ENCODE peak calls at places on chromosome 16, in nine cellular contexts. R is KBM-7; C is fibroblast of lung; G is kidney tubule cell; P is stimulated activated CD4-positive, alpha-beta T cell treated with anti-CD3 and anti-CD28 coated beads, Interleukin-4, amount 100 ng/mL, for 1 hour; K is foreskin keratinocyte; N is dorsolateral prefrontal cortex; D is WTC11; T is AG04450. W is an unnamed sample.

GRCh38 chr16:88407807-88408206 is 25.0 kb downstream of the ZNF469 start:
- DNase-seq in R (peak), C (no peak), G (no peak), P (no peak), K (no peak), N (no peak), D (no peak), T (no peak), W (peak)

GRCh38 chr16:2513405-2514332 is at the start of gene ATP6V0C:
- DNase-seq in R (peak), C (peak), G (peak), P (peak), K (peak), N (peak), D (peak), T (peak), W (peak)

GRCh38 chr16:89216315-89217137 is 977 bp upstream of the ZNF778 start:
- DNase-seq in R (peak), C (peak), G (peak), P (peak), K (peak), N (peak), D (peak), T (peak), W (peak)

GRCh38 chr16:29808219-29808900 is 2.0 kb downstream of the MAZ start:
- DNase-seq in R (no peak), C (no peak), G (no peak), P (peak), K (no peak), N (no peak), D (no peak), T (no peak), W (no peak)

GRCh38 chr16:27235055-27235937 is 32.0 kb downstream of the KDM8 start:
- DNase-seq in R (peak), C (peak), G (peak), P (peak), K (peak), N (peak), D (peak), T (no peak), W (peak)

GRCh38 chr16:35207059-35207999 is 1747.9 kb downstream of the TP53TG3F start:
- DNase-seq in R (no peak), C (no peak), G (no peak), P (no peak), K (no peak), N (no peak), D (no peak), T (no peak), W (no peak)

GRCh38 chr16:84739349-84740124 is 39.7 kb downstream of the USP10 start:
- DNase-seq in R (no peak), C (peak), G (peak), P (no peak), K (no peak), N (no peak), D (no peak), T (peak), W (no peak)

GRCh38 chr16:86118467-86119307 is 219.7 kb downstream of the IRF8 start:
- DNase-seq in R (no peak), C (peak), G (peak), P (no peak), K (no peak), N (no peak), D (no peak), T (no peak), W (no peak)

GRCh38 chr16:85316944-85317343 is 204.7 kb upstream of the CIBAR2 start:
- DNase-seq in R (no peak), C (no peak), G (no peak), P (no peak), K (no peak), N (no peak), D (no peak), T (no peak), W (no peak)

GRCh38 chr16:58127634-58128033 is 1.5 kb downstream of the CFAP20 start:
- DNase-seq in R (peak), C (no peak), G (no peak), P (no peak), K (no peak), N (no peak), D (no peak), T (no peak), W (peak)

GRCh38 chr16:47258874-47259461 is 115.2 kb upstream of the NETO2 start:
- DNase-seq in R (peak), C (peak), G (peak), P (peak), K (peak), N (no peak), D (peak), T (peak), W (peak)

GRCh38 chr16:89905511-89906140 is 13.0 kb upstream of the MC1R start:
- DNase-seq in R (no peak), C (no peak), G (no peak), P (no peak), K (no peak), N (no peak), D (no peak), T (no peak), W (no peak)

GRCh38 chr16:30121741-30122620 is 1.0 kb downstream of the MAPK3 start:
- DNase-seq in R (no peak), C (peak), G (no peak), P (no peak), K (no peak), N (no peak), D (no peak), T (no peak), W (no peak)

GRCh38 chr16:24070851-24071250 is 185.3 kb upstream of the CACNG3 start:
- DNase-seq in R (peak), C (peak), G (peak), P (peak), K (no peak), N (no peak), D (peak), T (no peak), W (peak)

GRCh38 chr16:27230562-27230991 is 27.3 kb downstream of the KDM8 start:
- DNase-seq in R (peak), C (no peak), G (no peak), P (peak), K (no peak), N (peak), D (peak), T (no peak), W (no peak)

GRCh38 chr16:12157510-12158093 is 181.1 kb downstream of the SNX29 start:
- DNase-seq in R (no peak), C (no peak), G (peak), P (no peak), K (peak), N (no peak), D (no peak), T (no peak), W (no peak)

GRCh38 chr16:50038756-50039529 is 13.9 kb downstream of the CNEP1R1 start:
- DNase-seq in R (peak), C (no peak), G (no peak), P (no peak), K (no peak), N (no peak), D (peak), T (no peak), W (peak)

GRCh38 chr16:1688807-1689560 is 10.9 kb downstream of the JPT2 start:
- DNase-seq in R (no peak), C (peak), G (peak), P (no peak), K (peak), N (no peak), D (no peak), T (no peak), W (no peak)

GRCh38 chr16:3190949-3191353 is 2.9 kb downstream of the OR1F1 start:
- DNase-seq in R (no peak), C (no peak), G (peak), P (no peak), K (no peak), N (no peak), D (no peak), T (no peak), W (no peak)

GRCh38 chr16:16096161-16096857 is 127.0 kb downstream of the ABCC6 start:
- DNase-seq in R (peak), C (peak), G (no peak), P (no peak), K (no peak), N (no peak), D (no peak), T (peak), W (no peak)

GRCh38 chr16:53714080-53715050 is 10.4 kb downstream of the FTO start:
- DNase-seq in R (no peak), C (peak), G (no peak), P (no peak), K (no peak), N (no peak), D (no peak), T (no peak), W (no peak)

GRCh38 chr16:8855051-8855786 is 13.6 kb downstream of the CARHSP1 start:
- DNase-seq in R (peak), C (no peak), G (no peak), P (no peak), K (no peak), N (peak), D (no peak), T (no peak), W (no peak)

GRCh38 chr16:66385415-66385814 is 18.9 kb downstream of the CDH5 start:
- DNase-seq in R (no peak), C (no peak), G (no peak), P (no peak), K (no peak), N (no peak), D (no peak), T (no peak), W (no peak)

GRCh38 chr16:87469186-87469585 is 23.6 kb downstream of the ZCCHC14 start:
- DNase-seq in R (no peak), C (no peak), G (no peak), P (no peak), K (no peak), N (no peak), D (no peak), T (no peak), W (no peak)

GRCh38 chr16:48367443-48368049 is 17.7 kb downstream of the SIAH1 start:
- DNase-seq in R (no peak), C (no peak), G (no peak), P (no peak), K (no peak), N (no peak), D (no peak), T (no peak), W (no peak)

GRCh38 chr16:4323845-4324478 is 8.1 kb downstream of the GLIS2 start:
- DNase-seq in R (no peak), C (peak), G (peak), P (no peak), K (no peak), N (no peak), D (peak), T (no peak), W (no peak)

GRCh38 chr16:81190667-81191066 is 47.8 kb upstream of the BCO1 start:
- DNase-seq in R (no peak), C (peak), G (no peak), P (no peak), K (no peak), N (no peak), D (no peak), T (peak), W (no peak)